ENCODE peak calls at places on chromosomes 16 and 17, in four cellular contexts. S is A549, W is K562, P is GM12878. R is an unnamed sample.

GRCh38 chr16:86523166-86523740 is 12.9 kb downstream of the FOXF1 start:
- DNase-seq in W (no peak), S (no peak), P (no peak), R (no peak)

GRCh38 chr16:85484337-85485295 is 128.5 kb upstream of the GSE1 start:
- DNase-seq in S (no peak), P (no peak), W (peak), R (no peak)

GRCh38 chr17:49434821-49435581 is 20.3 kb upstream of the PHB1 start:
- DNase-seq in W (peak), P (no peak), S (peak), R (peak)

GRCh38 chr17:31509095-31509804 is 117.8 kb downstream of the RAB11FIP4 start:
- DNase-seq in P (no peak), W (no peak), S (no peak), R (no peak)

GRCh38 chr16:70663524-70664324 is 17.4 kb downstream of the IL34 start:
- DNase-seq in S (no peak), W (no peak), P (no peak), R (no peak)

GRCh38 chr16:67544329-67544841 is 15.8 kb downstream of the RIPOR1 start:
- DNase-seq in S (no peak), W (no peak), P (no peak), R (no peak)

GRCh38 chr17:57774872-57775271 is 29.8 kb upstream of the CCDC182 start:
- DNase-seq in S (no peak), P (no peak), W (no peak), R (no peak)

GRCh38 chr16:26859086-26859485 is 207.6 kb upstream of the C16orf82 start:
- DNase-seq in P (no peak), S (no peak), W (no peak), R (no peak)

GRCh38 chr17:38417210-38417951 is 10.9 kb upstream of the ARHGAP23 start:
- DNase-seq in P (no peak), S (no peak), W (peak), R (no peak)

GRCh38 chr17:13024526-13025263 is 6.9 kb upstream of the ELAC2 start:
- DNase-seq in S (peak), P (no peak), W (peak), R (peak)

GRCh38 chr16:89290887-89291286 is 73.4 kb downstream of the ZNF778 start:
- DNase-seq in S (no peak), P (no peak), W (no peak), R (no peak)

GRCh38 chr17:70100983-70101382 is 26.0 kb downstream of the KCNJ16 start:
- DNase-seq in P (no peak), W (no peak), S (peak), R (no peak)

GRCh38 chr17:41656249-41657023 is 32.1 kb upstream of the KRT17 start:
- DNase-seq in S (no peak), W (no peak), P (no peak), R (no peak)

GRCh38 chr17:78517421-78517820 is 59.8 kb downstream of the DNAH17 start:
- DNase-seq in W (no peak), P (no peak), S (no peak), R (no peak)

GRCh38 chr16:88726981-88727380 is 20.7 kb downstream of the CTU2 start:
- DNase-seq in W (no peak), S (no peak), P (no peak), R (no peak)

GRCh38 chr17:68310141-68310540 is 18.8 kb downstream of the ARSG start:
- DNase-seq in S (no peak), W (peak), P (no peak), R (no peak)

GRCh38 chr16:85048921-85049562 is 21.4 kb downstream of the KIAA0513 start:
- DNase-seq in S (no peak), W (peak), P (no peak), R (no peak)

GRCh38 chr17:40179923-40180659 is 2.8 kb downstream of the RAPGEFL1 start:
- DNase-seq in S (no peak), P (no peak), W (no peak), R (no peak)

GRCh38 chr17:14203392-14203791 is 33.3 kb downstream of the CDRT15 start:
- DNase-seq in W (peak), S (no peak), P (no peak), R (no peak)

GRCh38 chr17:17498606-17499301 is 2.6 kb upstream of the RASD1 start:
- DNase-seq in S (no peak), P (no peak), W (no peak), R (no peak)

GRCh38 chr17:31415640-31416502 is 24.4 kb downstream of the RAB11FIP4 start:
- DNase-seq in W (no peak), P (no peak), S (no peak), R (no peak)

GRCh38 chr17:80761421-80761871 is 216.8 kb downstream of the RPTOR start:
- DNase-seq in S (no peak), W (no peak), P (no peak), R (no peak)

GRCh38 chr17:6893382-6894205 is 62.1 kb upstream of the TEKT1 start:
- DNase-seq in W (no peak), S (no peak), P (no peak), R (no peak)
- TF ChIP-seq POLR2AphosphoS2 in W (no peak), S (no peak), P (no peak), R (no peak)

GRCh38 chr16:58177347-58177710 is 20.6 kb downstream of the CSNK2A2 start:
- DNase-seq in W (no peak), S (no peak), P (no peak), R (no peak)
- TF ChIP-seq POLR2AphosphoS2 in W (no peak), S (no peak), P (no peak), R (no peak)

GRCh38 chr17:19714542-19715411 is 1.6 kb downstream of the SLC47A2 start:
- DNase-seq in S (no peak), W (no peak), P (no peak), R (no peak)
- TF ChIP-seq POLR2AphosphoS2 in S (no peak), W (no peak), P (no peak), R (no peak)

DNA sequence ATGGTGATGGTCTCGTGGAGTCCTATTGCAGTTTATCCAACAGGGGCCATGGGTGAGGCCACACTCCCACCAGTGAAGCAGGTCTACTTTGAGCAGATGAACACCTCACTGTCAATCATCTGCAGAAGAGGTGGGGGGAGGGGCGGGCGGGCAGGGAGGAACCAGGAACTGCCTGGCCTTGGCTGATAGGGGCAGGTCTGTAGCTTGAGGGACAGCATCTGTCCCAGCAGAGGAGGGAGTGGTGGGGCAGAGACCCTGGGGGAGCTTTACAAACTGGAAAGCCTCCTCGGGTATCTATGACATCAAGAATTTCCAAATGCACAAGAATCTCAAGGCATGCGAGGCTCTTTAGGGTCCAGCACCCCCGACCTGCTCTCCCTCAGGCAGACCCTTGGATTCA is 58.8 kb upstream of the ZNF423 start:
- DNase-seq in S (no peak), W (peak), P (no peak), R (no peak)
- TF ChIP-seq POLR2AphosphoS2 in S (no peak), W (no peak), P (no peak), R (no peak)

DNA sequence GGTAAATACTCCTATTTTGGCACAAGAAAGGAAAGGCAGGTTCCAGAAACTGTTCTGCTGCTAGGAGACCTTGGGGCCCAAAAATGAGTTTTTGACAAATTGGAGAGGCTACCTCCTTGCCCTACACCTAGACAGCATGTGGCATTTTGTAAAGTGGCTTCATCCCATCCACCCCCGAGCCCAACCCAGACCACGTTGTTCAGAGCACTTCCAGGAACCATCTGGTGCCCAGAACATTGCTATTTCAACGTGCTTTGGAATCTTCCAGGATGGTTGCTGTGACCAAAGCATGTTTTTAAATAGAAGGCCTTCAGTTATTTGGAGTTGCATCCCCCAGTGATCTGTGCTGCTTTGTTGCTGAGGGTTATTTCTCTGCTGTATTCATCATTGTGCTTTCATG is 116.3 kb upstream of the TOM1L1 start:
- DNase-seq in P (no peak), S (no peak), W (no peak), R (no peak)
- TF ChIP-seq POLR2AphosphoS2 in P (no peak), S (no peak), W (no peak), R (no peak)

GRCh38 chr17:19508327-19508867 is 25.3 kb upstream of the SLC47A1 start:
- DNase-seq in W (peak), S (no peak), P (no peak), R (no peak)
- TF ChIP-seq POLR2AphosphoS2 in W (no peak), S (no peak), P (no peak), R (no peak)

GRCh38 chr16:48479955-48480354 is 94.7 kb upstream of the SIAH1 start:
- DNase-seq in S (no peak), W (no peak), P (no peak), R (peak)

GRCh38 chr16:48481772-48482171 is 96.6 kb upstream of the SIAH1 start:
- DNase-seq in W (no peak), S (no peak), P (no peak), R (no peak)

GRCh38 chr16:48478418-48478817 is 93.2 kb upstream of the SIAH1 start:
- DNase-seq in S (no peak), P (no peak), W (no peak), R (no peak)

GRCh38 chr16:48479319-48479718 is 94.1 kb upstream of the SIAH1 start:
- DNase-seq in W (no peak), P (no peak), S (no peak), R (no peak)
- TF ChIP-seq POLR2AphosphoS2 in W (no peak), P (no peak), S (no peak), R (no peak)

DNA sequence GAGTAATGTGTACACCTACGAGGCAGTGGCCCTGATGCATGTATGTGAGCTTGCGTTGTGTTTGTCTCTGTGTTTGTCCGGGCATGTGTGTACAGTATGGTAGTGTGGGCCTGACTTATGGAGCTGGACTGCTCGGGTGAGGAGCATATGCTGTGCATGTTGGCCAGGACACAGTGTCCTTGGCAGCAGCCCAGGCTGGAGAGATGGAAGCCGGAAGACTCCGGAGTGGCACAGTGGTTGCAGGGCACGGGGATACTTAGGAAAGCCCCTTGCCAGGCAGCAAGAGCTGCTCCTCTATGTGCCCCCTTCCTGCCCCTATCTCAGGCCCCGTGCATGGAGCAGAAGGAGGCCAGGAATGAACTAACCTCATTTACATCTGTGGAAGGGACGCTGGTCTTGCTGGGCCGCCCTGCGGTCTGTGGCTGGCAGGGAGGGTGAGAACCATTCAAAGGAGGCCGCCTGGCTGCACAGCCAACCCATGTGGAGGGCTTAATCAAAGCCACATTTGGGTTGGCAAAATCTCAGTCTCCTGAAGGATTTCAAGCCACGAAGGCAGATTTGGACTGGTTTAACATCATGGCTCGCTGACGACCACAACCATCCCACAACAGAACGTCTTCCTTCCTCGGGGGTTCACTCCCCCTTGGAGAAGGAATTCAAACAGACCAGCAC is 32.2 kb upstream of the RCVRN start:
- DNase-seq in W (no peak), P (no peak), S (no peak), R (no peak)
- TF ChIP-seq POLR2AphosphoS2 in W (no peak), P (no peak), S (no peak), R (no peak)

GRCh38 chr17:19457830-19458271 is 46.8 kb downstream of the RNF112 start:
- DNase-seq in W (no peak), P (no peak), S (no peak), R (no peak)
- TF ChIP-seq POLR2AphosphoS2 in W (no peak), P (no peak), S (no peak), R (no peak)

R was measured in HepG2.